ENCODE peak calls at places on chromosomes 6 and 20, in five cellular contexts. W, U, F, I and K are unnamed samples.

GRCh38 chr6:32529697-32530429 is at the start of gene HLA-DRB5:
- DNase-seq in F (no peak), U (no peak), I (peak), W (peak), K (peak)

GRCh38 chr6:54274383-54274782 is 33.9 kb upstream of the TINAG start:
- DNase-seq in F (no peak), I (no peak), W (no peak), U (no peak), K (no peak)

GRCh38 chr6:110738899-110739365 is 76.3 kb downstream of the CDK19 start:
- DNase-seq in U (no peak), F (no peak), W (peak), I (no peak), K (no peak)

GRCh38 chr20:15111654-15112053 is 774.2 kb upstream of the FLRT3 start:
- DNase-seq in I (no peak), F (no peak), W (no peak), U (no peak), K (no peak)

GRCh38 chr6:2038096-2038495 is 207.3 kb downstream of the GMDS start:
- DNase-seq in I (peak), U (peak), W (no peak), F (no peak), K (no peak)

GRCh38 chr20:63635431-63636141 is 8.7 kb upstream of the GMEB2 start:
- DNase-seq in I (peak), U (no peak), F (no peak), W (no peak), K (no peak)

GRCh38 chr6:155154158-155154830 is 109.5 kb upstream of the CLDN20 start:
- DNase-seq in F (peak), U (peak), W (no peak), I (no peak), K (no peak)

GRCh38 chr6:154565331-154565730 is 54.8 kb upstream of the CNKSR3 start:
- DNase-seq in U (no peak), I (no peak), F (no peak), W (no peak), K (no peak)

GRCh38 chr20:51470907-51471411 is 71.6 kb downstream of the NFATC2 start:
- DNase-seq in W (no peak), I (no peak), U (no peak), F (no peak), K (no peak)

GRCh38 chr6:128882991-128883571 is at the start of gene LAMA2:
- DNase-seq in I (peak), U (peak), W (peak), F (no peak), K (no peak)

DNA sequence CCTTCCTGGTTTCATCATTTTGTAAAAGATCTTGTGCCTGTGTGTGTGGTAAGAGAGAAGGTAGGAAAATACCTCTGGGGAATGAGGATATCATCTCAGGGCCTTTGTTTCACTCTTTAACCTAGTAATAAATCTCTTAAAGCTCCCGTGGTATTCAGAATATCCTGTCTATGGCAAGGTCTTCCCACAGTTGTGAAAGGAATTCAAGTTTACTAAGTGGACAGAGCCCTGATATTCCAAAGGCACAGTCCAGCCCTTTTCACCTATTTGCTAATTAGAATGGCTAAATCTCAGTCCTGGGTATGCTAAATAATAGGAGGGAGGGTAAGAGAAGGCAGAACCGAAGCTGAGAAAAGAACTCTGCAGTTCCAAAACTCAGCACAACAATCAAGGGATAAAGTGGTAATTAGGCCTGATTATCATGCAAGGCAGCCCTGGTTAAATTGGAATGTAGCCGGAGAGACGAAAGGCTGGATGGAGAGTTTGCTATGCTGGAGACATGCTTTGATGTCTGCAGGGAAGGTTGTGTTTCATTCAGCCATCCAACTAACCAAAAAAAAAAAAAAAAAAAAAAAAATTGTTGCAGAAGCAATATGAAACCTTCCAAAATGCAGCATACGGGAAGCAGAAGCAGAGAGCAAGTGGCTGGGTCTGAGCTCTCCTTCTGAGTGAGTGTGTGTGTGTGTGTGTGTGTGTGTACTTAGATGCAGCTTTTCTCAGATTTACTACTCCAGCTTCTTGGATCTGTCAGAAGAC is 28.5 kb upstream of the PIM1 start:
- DNase-seq in W (no peak), I (no peak), F (peak), U (no peak), K (no peak)
- H3K4me3 ChIP-seq in W (no peak), I (no peak), F (no peak), U (no peak), K (no peak)

GRCh38 chr20:2341336-2341735 is 39.4 kb upstream of the TGM6 start:
- DNase-seq in U (no peak), W (no peak), F (no peak), I (no peak), K (no peak)
- TF ChIP-seq CTCF in U (no peak), W (no peak), F (no peak), I (no peak), K (no peak)

DNA sequence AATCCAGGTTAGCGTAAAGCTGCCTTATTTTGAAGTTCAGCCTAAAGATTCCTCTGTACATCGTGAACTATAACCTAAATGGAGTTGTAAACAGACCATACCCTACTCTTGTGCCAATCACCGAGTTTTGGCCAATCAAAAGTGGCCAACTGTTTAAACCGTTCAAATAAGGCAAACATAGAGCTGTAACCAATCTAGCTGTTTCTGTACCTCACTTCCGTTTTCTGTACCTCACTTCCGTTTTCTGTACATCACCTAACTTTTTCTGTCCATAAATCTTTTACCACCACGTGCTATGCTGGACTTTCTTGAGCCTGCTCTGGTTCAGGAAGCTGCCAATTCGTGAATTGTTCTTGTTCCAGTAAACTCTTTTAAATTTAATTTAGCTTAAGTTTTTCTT is 39.7 kb downstream of the LBP start:
- DNase-seq in W (no peak), I (no peak), U (no peak), F (no peak), K (no peak)
- H3K4me3 ChIP-seq in W (no peak), I (no peak), U (no peak), F (no peak), K (no peak)

DNA sequence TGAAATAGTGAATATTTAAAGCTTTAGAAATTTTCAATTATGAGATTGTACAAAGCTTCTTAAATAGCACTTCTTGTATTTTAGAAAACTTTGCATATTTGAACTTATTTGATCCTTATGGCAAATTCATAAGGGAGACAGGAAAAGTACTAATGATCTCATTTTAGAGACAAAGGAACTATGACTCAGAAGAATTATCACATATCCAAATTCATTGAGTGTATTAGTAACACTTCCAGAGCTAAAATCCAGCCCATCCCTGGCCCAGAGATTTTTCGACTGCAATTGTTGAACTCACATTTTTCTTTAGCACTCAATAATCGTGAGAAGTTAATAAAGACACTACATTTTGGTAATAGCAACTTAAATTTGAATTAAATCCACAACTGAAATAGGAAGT is 704.3 kb downstream of the EPM2A start:
- DNase-seq in U (no peak), F (no peak), W (no peak), I (no peak), K (no peak)
- TF ChIP-seq CTCF in U (no peak), F (no peak), W (no peak), I (no peak), K (no peak)

DNA sequence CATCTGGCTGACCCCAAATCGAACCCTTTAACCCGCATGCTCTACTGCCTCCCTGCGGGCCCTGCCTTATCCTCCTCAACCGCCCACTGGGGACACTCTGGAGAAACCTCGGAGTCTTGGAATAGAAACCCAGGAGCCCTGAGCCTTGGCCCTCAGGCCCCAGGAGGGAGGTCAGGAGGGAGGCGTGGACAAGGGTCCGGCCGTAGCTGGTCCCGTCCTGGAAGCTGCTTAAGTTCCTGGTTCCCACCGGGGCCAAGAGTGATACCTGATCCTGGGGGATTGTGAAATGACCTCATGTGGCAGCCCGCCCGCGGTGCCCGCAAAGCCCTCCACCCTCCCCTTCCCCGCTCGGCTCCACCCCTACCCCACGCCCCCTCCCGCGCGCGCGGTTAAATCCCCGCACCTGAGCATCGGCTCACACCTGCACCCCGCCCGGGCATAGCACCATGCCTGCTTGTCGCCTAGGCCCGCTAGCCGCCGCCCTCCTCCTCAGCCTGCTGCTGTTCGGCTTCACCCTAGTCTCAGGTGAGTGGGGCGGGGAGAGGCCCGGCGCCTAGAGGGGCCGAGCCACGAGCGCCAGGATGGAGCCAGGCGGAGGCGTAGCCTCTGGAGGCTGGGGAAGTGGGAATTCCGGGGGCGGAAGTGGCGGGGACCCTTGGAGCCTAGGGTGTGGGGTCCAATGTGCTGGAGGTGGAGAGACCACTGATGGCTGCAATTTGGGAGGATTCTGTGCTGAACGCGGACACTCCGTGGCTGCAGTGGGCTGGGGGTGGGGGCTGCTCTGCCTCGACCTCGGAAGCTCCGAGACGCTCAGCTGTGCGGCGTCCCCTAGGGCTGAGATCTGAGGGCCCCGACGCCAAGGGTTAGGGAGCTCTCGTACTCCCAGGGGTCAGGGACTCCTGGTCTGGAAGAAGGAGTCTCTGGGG is at the start of gene WFDC2:
- DNase-seq in U (no peak), F (no peak), W (no peak), I (peak), K (no peak)
- H3K4me3 ChIP-seq in U (peak), F (peak), W (peak), I (peak), K (no peak)

DNA sequence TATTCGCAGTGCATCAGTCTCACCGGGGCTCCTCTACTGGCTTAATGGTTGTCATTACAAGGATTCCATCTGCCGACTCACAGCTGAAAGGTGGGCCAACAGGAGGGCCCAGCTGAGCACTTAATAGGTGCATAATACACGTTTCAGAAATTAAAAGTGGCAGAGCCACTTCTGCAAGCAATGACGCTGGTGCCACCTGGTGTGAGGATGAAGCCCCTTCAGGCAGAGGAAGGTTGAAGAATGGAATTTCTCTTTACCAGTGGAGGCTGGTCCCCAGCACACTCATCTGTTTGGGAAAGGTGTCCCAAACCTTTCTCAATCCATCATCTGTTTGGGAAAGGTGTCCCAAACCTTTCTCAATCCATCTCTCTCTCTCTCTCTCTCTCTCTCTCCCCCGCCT is 8.2 kb upstream of the STMND1 start:
- DNase-seq in I (no peak), W (no peak), F (no peak), U (no peak), K (no peak)
- TF ChIP-seq CTCF in I (no peak), W (no peak), F (peak), U (peak), K (peak)